ENCODE peak calls at places on chromosome 14, in eight cellular contexts. One of them, this sample, is unnamed.

GRCh38 chr14:87149583-87150354 is 843.2 kb downstream of the GALC start:
- DNase-seq in stimulated activated CD4-positive, alpha-beta T cell treated with anti-CD3 and anti-CD28 coated beads, TNF-alpha, amount 100 ng/mL, for 1 hour: no peak
- DNase-seq in PC-3: no peak
- DNase-seq in tibial artery: no peak
- DNase-seq in amygdala: no peak
- DNase-seq in GOT3: no peak
- DNase-seq in K562: no peak
- DNase-seq in omental fat pad: no peak
- DNase-seq in this sample: no peak

GRCh38 chr14:66638688-66639087 is 130.7 kb downstream of the GPHN start:
- DNase-seq in stimulated activated CD4-positive, alpha-beta T cell treated with anti-CD3 and anti-CD28 coated beads, TNF-alpha, amount 100 ng/mL, for 1 hour: no peak
- DNase-seq in K562: no peak
- DNase-seq in tibial artery: no peak
- DNase-seq in omental fat pad: no peak
- DNase-seq in amygdala: no peak
- DNase-seq in PC-3: peak
- DNase-seq in GOT3: no peak
- DNase-seq in this sample: no peak

GRCh38 chr14:50335389-50335788 is 23.3 kb downstream of the DMAC2L start:
- DNase-seq in amygdala: peak
- DNase-seq in stimulated activated CD4-positive, alpha-beta T cell treated with anti-CD3 and anti-CD28 coated beads, TNF-alpha, amount 100 ng/mL, for 1 hour: no peak
- DNase-seq in PC-3: no peak
- DNase-seq in omental fat pad: no peak
- DNase-seq in tibial artery: peak
- DNase-seq in GOT3: no peak
- DNase-seq in K562: no peak
- DNase-seq in this sample: no peak

GRCh38 chr14:73717247-73717646 is 3.1 kb upstream of the PNMA1 start:
- DNase-seq in PC-3: no peak
- DNase-seq in amygdala: no peak
- DNase-seq in stimulated activated CD4-positive, alpha-beta T cell treated with anti-CD3 and anti-CD28 coated beads, TNF-alpha, amount 100 ng/mL, for 1 hour: no peak
- DNase-seq in K562: no peak
- DNase-seq in tibial artery: no peak
- DNase-seq in GOT3: no peak
- DNase-seq in omental fat pad: no peak
- DNase-seq in this sample: no peak

GRCh38 chr14:93953263-93953662 is 23.1 kb downstream of the ASB2 start:
- DNase-seq in amygdala: no peak
- DNase-seq in stimulated activated CD4-positive, alpha-beta T cell treated with anti-CD3 and anti-CD28 coated beads, TNF-alpha, amount 100 ng/mL, for 1 hour: no peak
- DNase-seq in omental fat pad: no peak
- DNase-seq in tibial artery: no peak
- DNase-seq in PC-3: no peak
- DNase-seq in GOT3: no peak
- DNase-seq in K562: no peak
- DNase-seq in this sample: no peak

GRCh38 chr14:67675219-67675582 is 769 bp upstream of the VTI1B start:
- DNase-seq in amygdala: no peak
- DNase-seq in GOT3: no peak
- DNase-seq in PC-3: no peak
- DNase-seq in omental fat pad: no peak
- DNase-seq in K562: no peak
- DNase-seq in stimulated activated CD4-positive, alpha-beta T cell treated with anti-CD3 and anti-CD28 coated beads, TNF-alpha, amount 100 ng/mL, for 1 hour: no peak
- DNase-seq in tibial artery: no peak
- DNase-seq in this sample: no peak

GRCh38 chr14:74838141-74838540 is 37.8 kb downstream of the PROX2 start:
- DNase-seq in omental fat pad: no peak
- DNase-seq in K562: no peak
- DNase-seq in amygdala: no peak
- DNase-seq in PC-3: no peak
- DNase-seq in tibial artery: no peak
- DNase-seq in GOT3: no peak
- DNase-seq in stimulated activated CD4-positive, alpha-beta T cell treated with anti-CD3 and anti-CD28 coated beads, TNF-alpha, amount 100 ng/mL, for 1 hour: no peak
- DNase-seq in this sample: no peak

GRCh38 chr14:80211143-80212024 is at the start of gene DIO2:
- DNase-seq in stimulated activated CD4-positive, alpha-beta T cell treated with anti-CD3 and anti-CD28 coated beads, TNF-alpha, amount 100 ng/mL, for 1 hour: no peak
- DNase-seq in omental fat pad: no peak
- DNase-seq in tibial artery: peak
- DNase-seq in GOT3: peak
- DNase-seq in K562: no peak
- DNase-seq in PC-3: no peak
- DNase-seq in amygdala: peak
- DNase-seq in this sample: no peak

GRCh38 chr14:60977848-60978247 is 3.0 kb downstream of the TRMT5 start:
- DNase-seq in omental fat pad: no peak
- DNase-seq in K562: no peak
- DNase-seq in tibial artery: no peak
- DNase-seq in amygdala: no peak
- DNase-seq in GOT3: no peak
- DNase-seq in PC-3: no peak
- DNase-seq in stimulated activated CD4-positive, alpha-beta T cell treated with anti-CD3 and anti-CD28 coated beads, TNF-alpha, amount 100 ng/mL, for 1 hour: no peak
- DNase-seq in this sample: no peak

GRCh38 chr14:60922050-60922449 is 58.8 kb downstream of the TRMT5 start:
- DNase-seq in tibial artery: no peak
- DNase-seq in PC-3: peak
- DNase-seq in amygdala: no peak
- DNase-seq in K562: no peak
- DNase-seq in GOT3: no peak
- DNase-seq in omental fat pad: no peak
- DNase-seq in stimulated activated CD4-positive, alpha-beta T cell treated with anti-CD3 and anti-CD28 coated beads, TNF-alpha, amount 100 ng/mL, for 1 hour: no peak
- DNase-seq in this sample: no peak

GRCh38 chr14:95156153-95156764 is 1.1 kb downstream of the DICER1 start:
- DNase-seq in PC-3: peak
- DNase-seq in amygdala: no peak
- DNase-seq in K562: peak
- DNase-seq in tibial artery: no peak
- DNase-seq in stimulated activated CD4-positive, alpha-beta T cell treated with anti-CD3 and anti-CD28 coated beads, TNF-alpha, amount 100 ng/mL, for 1 hour: no peak
- DNase-seq in GOT3: no peak
- DNase-seq in omental fat pad: no peak
- DNase-seq in this sample: no peak

GRCh38 chr14:103121846-103122577 is 1.2 kb upstream of the TNFAIP2 start:
- DNase-seq in omental fat pad: peak
- DNase-seq in stimulated activated CD4-positive, alpha-beta T cell treated with anti-CD3 and anti-CD28 coated beads, TNF-alpha, amount 100 ng/mL, for 1 hour: no peak
- DNase-seq in tibial artery: peak
- DNase-seq in PC-3: peak
- DNase-seq in K562: peak
- DNase-seq in amygdala: no peak
- DNase-seq in GOT3: no peak
- DNase-seq in this sample: no peak

GRCh38 chr14:75803768-75804167 is 142.7 kb downstream of the TTLL5 start:
- DNase-seq in omental fat pad: no peak
- DNase-seq in amygdala: no peak
- DNase-seq in PC-3: no peak
- DNase-seq in GOT3: no peak
- DNase-seq in tibial artery: no peak
- DNase-seq in K562: no peak
- DNase-seq in stimulated activated CD4-positive, alpha-beta T cell treated with anti-CD3 and anti-CD28 coated beads, TNF-alpha, amount 100 ng/mL, for 1 hour: no peak
- DNase-seq in this sample: no peak

GRCh38 chr14:23164949-23165348 is 18.5 kb downstream of the SLC7A8 start:
- DNase-seq in amygdala: no peak
- DNase-seq in GOT3: no peak
- DNase-seq in omental fat pad: no peak
- DNase-seq in tibial artery: no peak
- DNase-seq in K562: no peak
- DNase-seq in stimulated activated CD4-positive, alpha-beta T cell treated with anti-CD3 and anti-CD28 coated beads, TNF-alpha, amount 100 ng/mL, for 1 hour: no peak
- DNase-seq in PC-3: no peak
- DNase-seq in this sample: no peak

GRCh38 chr14:104119700-104120251 is 18.6 kb upstream of the KIF26A start:
- DNase-seq in PC-3: no peak
- DNase-seq in stimulated activated CD4-positive, alpha-beta T cell treated with anti-CD3 and anti-CD28 coated beads, TNF-alpha, amount 100 ng/mL, for 1 hour: no peak
- DNase-seq in amygdala: no peak
- DNase-seq in K562: no peak
- DNase-seq in tibial artery: no peak
- DNase-seq in GOT3: no peak
- DNase-seq in omental fat pad: no peak
- DNase-seq in this sample: no peak

GRCh38 chr14:52944267-52944666 is 6.6 kb downstream of the FERMT2 start:
- DNase-seq in K562: no peak
- DNase-seq in PC-3: no peak
- DNase-seq in omental fat pad: no peak
- DNase-seq in tibial artery: no peak
- DNase-seq in amygdala: no peak
- DNase-seq in stimulated activated CD4-positive, alpha-beta T cell treated with anti-CD3 and anti-CD28 coated beads, TNF-alpha, amount 100 ng/mL, for 1 hour: no peak
- DNase-seq in GOT3: no peak
- DNase-seq in this sample: no peak